ENCODE peak calls at places on chromosome 17, in seven cellular contexts. G is NAMALWA; T is naive thymus-derived CD8-positive, alpha-beta T cell; S is DMS 273 treated with DMSO at 0.1 percent for 48 hours; P is T47D; D is NCI-H2081; N is neural progenitor cell. E is an unnamed sample.
A peak's percentile ranks its signal among the peaks of the same experiment; 100 is the strongest.

GRCh38 chr17:10927712-10928111 is 89.8 kb upstream of the PIRT start:
- DNase-seq in P (no peak), S (no peak), D (no peak), T (no peak), G (no peak), N (no peak), E (no peak)

GRCh38 chr17:81696218-81696941 is 6.8 kb upstream of the MRPL12 start:
- DNase-seq in P (no peak), D (no peak), S (no peak), G (no peak), N (no peak), T (no peak), E (no peak)

GRCh38 chr17:56761387-56761786 is 72.3 kb downstream of the C17orf67 start:
- DNase-seq in S (no peak), P (no peak), G (no peak), D (no peak), N (no peak), T (no peak), E (no peak)

GRCh38 chr17:67085406-67085805 is 41.1 kb downstream of the CACNG1 start:
- DNase-seq in G (no peak), S (no peak), T (no peak), D (no peak), P (no peak), N (no peak), E (no peak)

GRCh38 chr17:29149431-29150064 is 30.6 kb downstream of the MYO18A start:
- DNase-seq in G (peak; percentile 69), D (no peak), S (peak; percentile 55), P (no peak), N (no peak), T (no peak), E (no peak)

GRCh38 chr17:37717627-37718382 is 27.1 kb downstream of the HNF1B start:
- DNase-seq in P (no peak), D (no peak), N (no peak), T (no peak), S (no peak), G (no peak), E (no peak)

GRCh38 chr17:10394201-10394887 is 21.5 kb upstream of the MYH13 start:
- DNase-seq in N (no peak), D (no peak), P (no peak), G (no peak), S (no peak), T (no peak), E (no peak)

GRCh38 chr17:33240397-33240796 is 52.7 kb downstream of the ASIC2 start:
- DNase-seq in N (peak; percentile 46), T (no peak), G (no peak), D (no peak), S (no peak), P (no peak), E (no peak)

GRCh38 chr17:77579717-77580116 is 378.8 kb upstream of the TNRC6C start:
- DNase-seq in T (no peak), G (peak; percentile 22), P (no peak), D (no peak), N (no peak), S (no peak), E (no peak)

GRCh38 chr17:42706732-42707131 is 24.4 kb downstream of the CNTNAP1 start:
- DNase-seq in G (no peak), S (no peak), P (no peak), T (no peak), N (no peak), D (no peak), E (peak; percentile 43)

GRCh38 chr17:44546711-44547606 is 10.3 kb upstream of the FZD2 start:
- DNase-seq in D (no peak), G (no peak), T (no peak), N (no peak), P (no peak), S (no peak), E (no peak)

GRCh38 chr17:29379084-29379811 is 10.9 kb upstream of the TAOK1 start:
- DNase-seq in G (no peak), T (no peak), P (no peak), S (no peak), N (peak; percentile 29), D (no peak), E (no peak)

GRCh38 chr17:78237403-78238012 is 6.1 kb downstream of the TMEM235 start:
- DNase-seq in G (peak; percentile 55), T (no peak), S (peak; percentile 64), D (no peak), N (no peak), P (no peak), E (no peak)

GRCh38 chr17:3526491-3526890 is 31.1 kb downstream of the TRPV3 start:
- DNase-seq in T (no peak), D (no peak), P (no peak), G (no peak), S (no peak), N (no peak), E (no peak)

GRCh38 chr17:78875738-78876597 is 27.0 kb downstream of the CEP295NL start:
- DNase-seq in P (no peak), N (no peak), T (no peak), D (no peak), S (no peak), G (no peak), E (no peak)

GRCh38 chr17:80175411-80175810 is 5.6 kb downstream of the CARD14 start:
- DNase-seq in S (no peak), T (no peak), P (peak; percentile 74), G (no peak), D (no peak), N (peak; percentile 53), E (no peak)

GRCh38 chr17:44359001-44359400 is 4.7 kb downstream of the FAM171A2 start:
- DNase-seq in G (no peak), S (no peak), T (no peak), N (no peak), D (no peak), P (no peak), E (no peak)

GRCh38 chr17:57037401-57037800 is 47.6 kb upstream of the AKAP1 start:
- DNase-seq in S (no peak), P (no peak), N (no peak), D (no peak), T (no peak), G (no peak), E (no peak)

GRCh38 chr17:77933777-77934398 is 24.6 kb upstream of the TNRC6C start:
- DNase-seq in G (no peak), N (no peak), P (no peak), T (no peak), D (no peak), S (no peak), E (no peak)

GRCh38 chr17:17815436-17816200 is 21.2 kb downstream of the SREBF1 start:
- DNase-seq in N (no peak), T (no peak), S (no peak), P (no peak), G (no peak), D (no peak), E (no peak)

GRCh38 chr17:42121066-42121769 is at the start of gene KAT2A:
- DNase-seq in P (peak; percentile 99), T (peak; percentile 73), S (peak; percentile 38), N (peak; percentile 93), G (peak; percentile 82), D (peak; percentile 84), E (peak; percentile 73)

GRCh38 chr17:45282683-45283644 is 21.1 kb upstream of the SPATA32 start:
- DNase-seq in S (no peak), T (no peak), G (no peak), N (no peak), P (no peak), D (no peak), E (no peak)

GRCh38 chr17:79027274-79027924 is 3.4 kb downstream of the C1QTNF1 start:
- DNase-seq in P (no peak), S (no peak), G (no peak), T (no peak), D (no peak), N (no peak), E (no peak)

GRCh38 chr17:1649116-1649843 is 386 bp downstream of the RILP start:
- DNase-seq in N (peak; percentile 96), P (no peak), T (peak; percentile 69), S (peak; percentile 41), G (peak; percentile 81), D (peak; percentile 35), E (peak; percentile 71)

GRCh38 chr17:14748036-14748715 is 447.3 kb downstream of the HS3ST3B1 start:
- DNase-seq in G (no peak), P (no peak), S (no peak), T (no peak), D (no peak), N (no peak), E (no peak)

GRCh38 chr17:78127888-78128615 is 503 bp downstream of the TMC6 start:
- DNase-seq in P (peak; percentile 82), S (no peak), D (peak; percentile 11), G (peak; percentile 44), T (no peak), N (peak; percentile 76), E (no peak)

GRCh38 chr17:63120406-63120805 is 154.4 kb downstream of the TANC2 start:
- DNase-seq in S (no peak), T (no peak), P (no peak), G (no peak), N (no peak), D (no peak), E (no peak)

GRCh38 chr17:29948460-29949185 is 7.2 kb downstream of the EFCAB5 start:
- DNase-seq in G (peak; percentile 39), S (no peak), N (no peak), T (no peak), D (no peak), P (no peak), E (no peak)

GRCh38 chr17:83125515-83126274 is 46.3 kb downstream of the METRNL start:
- DNase-seq in N (no peak), G (no peak), S (no peak), P (no peak), T (no peak), D (no peak), E (no peak)

GRCh38 chr17:76198702-76199101 is 41.6 kb downstream of the RNF157 start:
- DNase-seq in D (no peak), P (no peak), N (no peak), T (no peak), S (no peak), G (no peak), E (no peak)

GRCh38 chr17:3529817-3530741 is 27.5 kb downstream of the TRPV3 start:
- DNase-seq in N (peak; percentile 90), G (no peak), S (no peak), D (no peak), P (no peak), T (no peak), E (no peak)

E was measured in activated CD4-positive, alpha-beta T cell treated with anti-CD3 and anti-CD28 coated beads, Interleukin-2, amount 50 U/mL, for 1 hour.